ENCODE peak calls at places on chromosomes 2 and 18, in seven cellular contexts. Y is upper lobe of left lung, A is brain microvascular endothelial cell, W is WERI-Rb-1, H is ovary, L is left ventricle myocardium inferior, D is SK-N-SH. E is an unnamed sample.

GRCh38 chr18:55477537-55478300 is 110.3 kb downstream of the TCF4 start:
- DNase-seq in Y (no peak), H (peak), D (no peak), L (no peak), W (no peak), A (no peak), E (no peak)

GRCh38 chr2:75100011-75100680 is 99.2 kb downstream of the TACR1 start:
- DNase-seq in Y (no peak), D (peak), W (no peak), H (no peak), A (peak), L (no peak), E (no peak)

GRCh38 chr2:98560256-98560771 is 48.0 kb downstream of the COA5 start:
- DNase-seq in D (no peak), L (peak), W (no peak), H (peak), Y (no peak), A (peak), E (no peak)

GRCh38 chr2:115874427-115874826 is 1432.0 kb downstream of the DPP10 start:
- DNase-seq in L (no peak), Y (no peak), H (no peak), W (no peak), D (no peak), A (no peak), E (no peak)

GRCh38 chr2:118443596-118443995 is 355.3 kb downstream of the INSIG2 start:
- DNase-seq in H (no peak), W (no peak), D (no peak), Y (no peak), L (no peak), A (peak), E (no peak)

GRCh38 chr2:61182059-61182383 is 20.0 kb downstream of the C2orf74 start:
- DNase-seq in W (no peak), L (no peak), D (no peak), A (no peak), H (no peak), Y (no peak), E (no peak)

GRCh38 chr18:44654555-44654954 is 26.1 kb upstream of the SETBP1 start:
- DNase-seq in D (no peak), W (no peak), L (no peak), H (no peak), Y (no peak), A (peak), E (no peak)

GRCh38 chr18:35178260-35178659 is 62.6 kb upstream of the ZNF397 start:
- DNase-seq in H (no peak), Y (no peak), A (peak), L (no peak), W (no peak), D (no peak), E (no peak)

GRCh38 chr18:56475250-56475649 is 163.1 kb downstream of the TXNL1 start:
- DNase-seq in Y (no peak), A (no peak), H (no peak), W (no peak), D (no peak), L (no peak), E (no peak)

GRCh38 chr18:45687617-45688016 is 36.4 kb upstream of the SLC14A1 start:
- DNase-seq in H (no peak), L (no peak), Y (peak), W (no peak), A (no peak), D (no peak), E (no peak)

GRCh38 chr18:45688834-45689233 is 35.1 kb upstream of the SLC14A1 start:
- DNase-seq in W (no peak), H (no peak), A (peak), L (no peak), Y (no peak), D (no peak), E (no peak)

GRCh38 chr18:45690975-45691815 is 32.8 kb upstream of the SLC14A1 start:
- DNase-seq in W (peak), H (peak), Y (no peak), A (peak), L (peak), D (peak), E (peak)

GRCh38 chr18:45688113-45688512 is 35.9 kb upstream of the SLC14A1 start:
- DNase-seq in H (no peak), A (peak), W (no peak), D (no peak), Y (no peak), L (no peak), E (no peak)

DNA sequence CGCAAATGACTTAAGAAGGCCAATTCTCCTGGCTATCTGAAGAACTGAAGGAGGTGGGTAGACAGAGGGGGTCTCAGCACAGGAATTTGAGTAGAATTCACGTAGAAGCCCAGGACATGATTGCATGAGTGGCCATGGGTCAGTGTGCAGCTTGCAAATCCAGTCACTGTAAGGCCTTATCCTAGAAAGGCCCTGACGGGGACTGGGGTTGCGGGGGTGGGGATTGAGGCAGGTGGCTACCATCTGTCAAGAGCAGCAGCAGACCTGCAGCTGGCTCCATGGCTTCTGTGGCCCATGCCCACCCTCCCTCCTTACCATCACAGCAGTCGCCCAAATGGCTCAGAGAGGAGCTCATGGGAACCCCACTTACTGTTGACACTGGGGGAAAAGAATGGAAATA is 34.6 kb upstream of the SLC14A1 start:
- DNase-seq in A (no peak), D (no peak), L (no peak), H (no peak), Y (no peak), W (peak), E (no peak)
- H3K4me3 ChIP-seq in A (no peak), D (no peak), L (no peak), H (no peak), Y (no peak), W (no peak), E (no peak)

GRCh38 chr2:147603434-147604225 is 241.2 kb upstream of the ACVR2A start:
- DNase-seq in A (no peak), Y (no peak), W (no peak), H (no peak), L (no peak), D (no peak), E (no peak)
- H3K27ac ChIP-seq in A (no peak), Y (no peak), W (no peak), H (no peak), L (no peak), D (no peak), E (no peak)

GRCh38 chr2:39436592-39437521 is at the start of gene MAP4K3:
- DNase-seq in A (peak), W (peak), L (peak), H (peak), Y (peak), D (peak), E (peak)
- H3K4me3 ChIP-seq in A (peak), W (peak), L (peak), H (peak), Y (peak), D (peak), E (peak)

GRCh38 chr2:215332876-215333600 is 21.2 kb downstream of the ATIC start:
- DNase-seq in D (no peak), H (no peak), W (no peak), L (no peak), Y (no peak), A (no peak), E (no peak)

GRCh38 chr2:215324811-215325210 is 13.0 kb downstream of the ATIC start:
- DNase-seq in A (no peak), W (no peak), D (no peak), L (no peak), Y (no peak), H (no peak), E (no peak)

DNA sequence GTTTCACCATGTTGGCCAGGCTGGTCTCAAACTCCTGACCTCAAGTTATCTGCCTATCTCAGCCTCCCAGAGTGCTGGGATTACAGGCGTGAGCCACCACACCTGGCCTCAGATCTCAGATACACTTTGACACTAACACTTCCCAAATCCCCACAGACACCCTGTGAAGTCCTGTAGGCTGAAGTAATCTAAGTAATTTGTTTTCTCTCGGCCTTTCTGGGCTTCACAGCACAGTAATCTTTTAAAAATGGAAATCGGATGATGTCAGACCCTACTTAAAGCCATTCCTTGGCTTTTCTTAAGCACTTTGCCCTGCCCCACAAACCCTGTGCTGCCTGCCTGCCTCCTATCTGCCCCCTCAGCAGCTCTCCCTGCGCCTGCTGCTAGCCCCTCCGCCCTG is 16.2 kb downstream of the ATIC start:
- DNase-seq in W (peak), D (no peak), H (no peak), A (no peak), L (no peak), Y (no peak), E (no peak)
- H3K27ac ChIP-seq in W (no peak), D (no peak), H (no peak), A (no peak), L (no peak), Y (no peak), E (peak)

DNA sequence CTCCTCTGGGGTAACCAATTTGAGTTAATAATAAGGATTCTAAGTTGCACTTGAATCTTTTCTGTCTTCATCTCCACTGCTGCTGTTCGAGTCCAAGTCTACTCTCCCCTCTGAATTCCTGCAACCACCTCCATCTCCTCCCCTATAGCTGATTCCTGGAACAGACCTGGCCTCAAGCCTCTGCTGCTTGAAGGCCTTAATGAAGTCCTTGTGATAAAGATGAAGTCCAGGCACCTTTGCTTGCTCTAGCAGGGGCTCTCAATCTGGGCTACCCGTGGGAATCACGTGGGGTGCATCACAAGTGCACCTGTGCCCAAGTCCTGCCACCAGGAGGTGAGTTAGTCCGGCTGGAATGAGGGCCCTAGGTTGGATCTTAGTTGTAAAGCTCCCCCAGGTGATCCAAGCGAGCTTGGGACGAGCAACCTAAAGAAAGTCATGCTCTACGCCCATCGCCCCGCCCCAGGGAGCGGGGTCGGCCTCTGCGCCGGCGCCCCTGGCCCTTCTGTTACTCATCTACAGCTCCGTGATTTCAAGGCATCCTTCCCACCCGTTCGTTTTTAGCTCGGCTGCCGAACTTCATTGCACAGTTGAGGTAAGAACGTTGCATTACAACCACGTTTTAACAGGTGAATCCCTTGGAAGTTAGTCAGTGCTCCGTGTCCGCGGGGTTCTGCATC is 905 bp upstream of the IAH1 start:
- DNase-seq in W (no peak), A (no peak), L (no peak), Y (no peak), D (peak), H (no peak), E (no peak)
- H3K4me3 ChIP-seq in W (no peak), A (peak), L (peak), Y (peak), D (peak), H (peak), E (peak)

GRCh38 chr2:46169452-46169851 is 127.8 kb upstream of the EPAS1 start:
- DNase-seq in Y (no peak), D (no peak), W (peak), H (no peak), A (no peak), L (no peak), E (no peak)
- H3K27ac ChIP-seq in Y (no peak), D (no peak), W (no peak), H (no peak), A (no peak), L (no peak), E (no peak)

GRCh38 chr2:121130301-121130850 is 154.6 kb downstream of the TFCP2L1 start:
- DNase-seq in Y (no peak), D (peak), A (no peak), W (no peak), L (no peak), H (no peak), E (no peak)

GRCh38 chr2:121133551-121134319 is 151.3 kb downstream of the TFCP2L1 start:
- DNase-seq in L (no peak), W (peak), Y (no peak), A (no peak), D (no peak), H (no peak), E (no peak)

GRCh38 chr2:121129692-121130091 is 155.3 kb downstream of the TFCP2L1 start:
- DNase-seq in W (no peak), D (no peak), A (no peak), Y (no peak), H (no peak), L (no peak), E (no peak)

GRCh38 chr2:121131375-121131774 is 153.6 kb downstream of the TFCP2L1 start:
- DNase-seq in Y (no peak), H (no peak), W (no peak), D (no peak), A (no peak), L (no peak), E (no peak)

DNA sequence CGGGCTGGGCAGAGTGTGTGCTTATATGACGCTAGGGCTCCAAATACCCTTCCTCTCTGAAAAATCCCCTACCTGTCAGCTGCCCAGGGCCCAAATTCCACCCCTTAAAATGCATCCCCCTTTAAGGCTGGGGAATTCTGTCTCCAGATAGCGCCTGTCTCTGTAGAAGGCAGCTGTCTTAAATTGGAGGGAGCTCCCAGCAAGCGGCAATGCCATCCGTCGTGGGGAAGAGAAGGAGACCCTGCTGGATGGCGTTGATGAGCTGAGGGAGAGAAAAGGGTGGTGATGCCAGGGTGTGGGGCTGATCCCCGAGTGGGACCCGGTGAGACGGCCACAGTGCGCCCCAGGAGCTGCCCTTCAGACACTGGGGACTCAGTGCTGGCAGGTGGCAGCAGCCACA is 152.9 kb downstream of the TFCP2L1 start:
- DNase-seq in Y (no peak), D (no peak), L (no peak), H (no peak), A (no peak), W (no peak), E (no peak)
- H3K4me3 ChIP-seq in Y (no peak), D (no peak), L (no peak), H (no peak), A (no peak), W (no peak), E (no peak)

GRCh38 chr2:46329340-46329739 is 32.1 kb downstream of the EPAS1 start:
- DNase-seq in L (no peak), D (no peak), A (no peak), Y (no peak), H (no peak), W (no peak), E (no peak)

GRCh38 chr2:46331099-46331766 is 34.0 kb downstream of the EPAS1 start:
- DNase-seq in L (no peak), A (no peak), D (peak), W (no peak), H (no peak), Y (no peak), E (no peak)

GRCh38 chr2:46327627-46328026 is 30.4 kb downstream of the EPAS1 start:
- DNase-seq in A (no peak), Y (no peak), D (no peak), L (no peak), W (no peak), H (no peak), E (no peak)

GRCh38 chr2:46328316-46328715 is 31.1 kb downstream of the EPAS1 start:
- DNase-seq in H (no peak), D (no peak), W (no peak), L (no peak), A (no peak), Y (no peak), E (no peak)

GRCh38 chr2:46329803-46330775 is 32.9 kb downstream of the EPAS1 start:
- DNase-seq in Y (no peak), W (no peak), A (peak), H (no peak), D (no peak), L (no peak), E (peak)
- H3K27ac ChIP-seq in Y (peak), W (no peak), A (peak), H (peak), D (peak), L (peak), E (peak)

GRCh38 chr18:73688851-73689659 is 458.6 kb downstream of the FBXO15 start:
- DNase-seq in L (no peak), H (no peak), W (no peak), A (peak), D (no peak), Y (no peak), E (no peak)

GRCh38 chr18:73691118-73691517 is 456.5 kb downstream of the FBXO15 start:
- DNase-seq in A (peak), L (no peak), H (no peak), W (no peak), D (no peak), Y (no peak), E (no peak)

GRCh38 chr18:73688161-73688560 is 459.5 kb downstream of the FBXO15 start:
- DNase-seq in H (no peak), D (no peak), A (no peak), W (no peak), L (no peak), Y (no peak), E (no peak)

GRCh38 chr18:73691624-73692023 is 456.0 kb downstream of the FBXO15 start:
- DNase-seq in H (no peak), L (no peak), W (no peak), Y (peak), A (no peak), D (no peak), E (no peak)

GRCh38 chr18:73690222-73690621 is 457.4 kb downstream of the FBXO15 start:
- DNase-seq in D (no peak), W (no peak), H (no peak), L (no peak), A (no peak), Y (no peak), E (no peak)
- H3K4me3 ChIP-seq in D (no peak), W (no peak), H (no peak), L (peak), A (peak), Y (no peak), E (no peak)